ENCODE peak calls at places on chromosomes 16 and 17, in ten cellular contexts. J is transverse colon, E is upper lobe of left lung, Y is GM12878, V is ovary, N is tibial nerve, C is A549, G is stomach, K is SK-N-SH, U is sigmoid colon. L is an unnamed sample.

GRCh38 chr16:66495440-66495839 is 54.5 kb downstream of the TK2 start:
- DNase-seq in J (no peak), G (no peak), E (no peak), V (no peak), Y (no peak), C (no peak), U (peak; percentile 41), N (no peak), K (no peak), L (no peak)

GRCh38 chr16:57381791-57382534 is 9.7 kb downstream of the CX3CL1 start:
- DNase-seq in C (no peak), G (no peak), U (no peak), J (no peak), Y (no peak), V (no peak), E (peak; percentile 68), N (no peak), K (peak; percentile 8), L (no peak)

GRCh38 chr17:21289902-21290571 is 5.5 kb downstream of the MAP2K3 start:
- DNase-seq in V (peak; percentile 24), J (no peak), G (no peak), C (no peak), U (peak; percentile 90), Y (no peak), E (no peak), K (peak; percentile 46), N (no peak), L (no peak)

GRCh38 chr17:35801583-35802224 is 6.3 kb upstream of the MMP28 start:
- DNase-seq in E (no peak), K (peak; percentile 83), U (peak; percentile 98), C (no peak), G (peak; percentile 72), Y (no peak), N (peak; percentile 61), J (peak; percentile 81), V (peak; percentile 41), L (no peak)

GRCh38 chr16:86874141-86874540 is 295.8 kb downstream of the FOXL1 start:
- DNase-seq in V (no peak), N (no peak), U (no peak), J (no peak), E (no peak), G (no peak), Y (no peak), K (peak; percentile 62), C (no peak), L (no peak)

GRCh38 chr16:59886021-59886420 is 1151.9 kb upstream of the GOT2 start:
- DNase-seq in C (peak; percentile 61), U (peak; percentile 73), G (no peak), V (no peak), N (peak; percentile 78), K (no peak), J (no peak), Y (no peak), E (no peak), L (no peak)

GRCh38 chr17:5861849-5862248 is 208.3 kb upstream of the WSCD1 start:
- DNase-seq in J (no peak), K (no peak), G (no peak), Y (no peak), E (no peak), U (no peak), V (no peak), N (no peak), C (no peak), L (no peak)

GRCh38 chr16:82033006-82033405 is 2.0 kb upstream of the HSD17B2 start:
- DNase-seq in Y (no peak), C (no peak), K (no peak), J (peak; percentile 38), E (no peak), N (no peak), U (no peak), G (peak; percentile 84), V (no peak), L (no peak)

GRCh38 chr17:28926786-28927185 is 23.9 kb upstream of the DHRS13 start:
- DNase-seq in V (no peak), U (no peak), J (no peak), Y (no peak), N (no peak), E (no peak), G (no peak), K (no peak), C (no peak), L (no peak)

GRCh38 chr16:2056681-2057407 is 9.1 kb downstream of the TSC2 start:
- DNase-seq in Y (no peak), V (no peak), C (peak; percentile 56), E (peak; percentile 68), G (no peak), K (no peak), N (no peak), U (no peak), J (no peak), L (no peak)

GRCh38 chr17:81910840-81911276 is 341 bp downstream of the PCYT2 start:
- DNase-seq in C (no peak), E (no peak), V (no peak), J (peak; percentile 36), N (no peak), U (peak; percentile 66), Y (no peak), G (peak; percentile 30), K (no peak), L (no peak)

GRCh38 chr17:39461911-39462641 is 790 bp downstream of the CDK12 start:
- DNase-seq in V (no peak), U (no peak), G (peak; percentile 28), E (no peak), Y (peak; percentile 32), K (peak; percentile 84), N (peak; percentile 22), J (no peak), C (no peak), L (no peak)

GRCh38 chr16:12238598-12238997 is 262.1 kb downstream of the SNX29 start:
- DNase-seq in Y (no peak), N (no peak), C (no peak), E (no peak), K (no peak), G (no peak), V (no peak), U (no peak), J (no peak), L (no peak)

GRCh38 chr16:89658221-89658879 is 714 bp downstream of the SPATA33 start:
- DNase-seq in K (peak; percentile 71), G (peak; percentile 28), E (peak; percentile 83), U (no peak), Y (no peak), C (no peak), J (no peak), V (no peak), N (no peak), L (no peak)

GRCh38 chr17:19750835-19751234 is 2.7 kb upstream of the ALDH3A1 start:
- DNase-seq in E (no peak), N (no peak), K (no peak), J (no peak), Y (no peak), U (no peak), C (peak; percentile 55), V (no peak), G (no peak), L (no peak)

DNA sequence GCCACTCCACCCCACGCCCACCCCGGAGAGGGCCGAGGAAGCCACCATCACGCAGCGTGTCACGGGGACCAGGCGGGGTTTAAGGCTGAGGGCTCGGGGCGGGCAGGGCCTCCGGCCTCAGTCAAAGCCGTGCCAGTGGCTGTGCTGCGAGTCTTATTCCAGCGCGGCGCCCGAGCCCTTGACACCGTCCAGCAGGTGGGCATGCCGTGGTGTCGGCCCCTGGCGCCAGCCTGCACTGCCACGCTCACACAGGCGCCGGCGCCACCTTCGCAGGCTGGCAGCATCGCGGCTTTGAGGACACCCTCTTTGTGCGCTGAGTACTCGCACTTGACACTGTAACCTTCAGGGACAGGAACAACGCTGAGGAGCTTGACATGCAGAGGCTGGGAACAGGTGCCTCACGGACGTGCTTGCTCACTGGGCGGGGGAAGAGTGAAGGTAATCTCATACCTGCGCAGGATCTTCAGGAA is 34.0 kb upstream of the ZNF629 start:
- DNase-seq in G (no peak), N (no peak), K (no peak), C (no peak), J (peak; percentile 25), E (peak; percentile 73), Y (no peak), U (no peak), V (no peak), L (no peak)
- TF ChIP-seq EP300 in G (no peak), N (no peak), K (no peak), C (no peak), J (no peak), E (no peak), Y (no peak), U (no peak), V (no peak), L (no peak)

GRCh38 chr17:63675607-63676539 is 24.1 kb downstream of the LIMD2 start:
- DNase-seq in N (peak; percentile 79), K (peak; percentile 85), J (peak; percentile 86), G (peak; percentile 93), U (peak; percentile 84), V (peak; percentile 73), E (no peak), Y (no peak), C (peak; percentile 40), L (no peak)
- TF ChIP-seq EP300 in N (peak; percentile 80), K (peak; percentile 52), J (no peak), G (no peak), U (no peak), V (no peak), E (no peak), Y (no peak), C (no peak), L (no peak)

DNA sequence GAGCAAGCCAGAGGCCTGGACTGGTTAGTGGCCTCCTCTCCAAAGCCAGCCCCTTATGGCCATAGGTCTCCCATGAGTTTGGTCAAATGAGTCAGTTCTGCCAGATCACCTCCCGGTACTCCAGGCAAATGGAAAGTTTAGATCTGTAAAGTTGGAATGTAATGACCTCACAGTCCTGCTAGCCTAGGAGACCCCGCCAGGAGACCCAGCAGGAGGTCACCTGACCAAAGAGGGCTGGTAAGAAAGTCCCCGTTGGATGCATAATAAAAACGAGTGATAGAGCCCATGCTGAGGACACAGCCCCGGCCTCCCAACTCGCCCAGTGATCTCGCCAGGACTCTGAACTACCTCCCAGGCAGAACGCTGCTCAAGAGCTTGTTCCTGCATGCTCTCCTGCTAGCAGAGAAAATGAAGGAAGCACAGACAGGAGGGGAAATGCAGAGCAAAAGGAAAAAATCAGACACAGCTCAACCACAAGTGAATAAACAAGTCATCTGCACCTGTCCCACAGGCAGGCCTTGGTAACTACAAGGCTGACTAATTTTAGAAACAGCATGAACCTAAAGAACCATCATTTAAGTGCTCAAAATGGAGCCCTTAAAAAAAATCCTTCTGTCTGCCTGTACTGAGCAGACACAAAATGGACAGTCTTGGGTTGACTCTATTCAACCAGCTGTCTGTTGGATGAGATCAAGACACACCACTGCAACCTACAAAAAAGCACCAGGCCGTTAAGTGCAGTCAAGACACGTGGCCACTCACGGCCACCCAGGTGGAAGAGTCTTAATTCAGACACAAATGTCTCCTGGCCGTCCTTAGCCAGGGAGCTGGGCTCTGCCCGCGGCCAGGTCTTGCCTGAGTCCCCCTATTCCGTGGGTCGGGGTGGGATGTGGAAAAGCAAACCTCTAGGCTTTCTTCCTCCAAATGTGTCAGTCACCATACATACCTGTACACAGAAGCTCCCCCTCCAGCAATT is 9.2 kb downstream of the CDIP1 start:
- DNase-seq in E (no peak), Y (peak; percentile 23), V (no peak), K (no peak), N (no peak), J (no peak), U (no peak), C (no peak), G (no peak), L (no peak)
- TF ChIP-seq EP300 in E (no peak), Y (no peak), V (no peak), K (no peak), N (no peak), J (no peak), U (no peak), C (no peak), G (no peak), L (no peak)

GRCh38 chr17:67521773-67522069 is 144.6 kb downstream of the PITPNC1 start:
- DNase-seq in V (no peak), J (no peak), U (no peak), G (no peak), E (no peak), C (no peak), Y (no peak), K (no peak), N (no peak), L (no peak)
- TF ChIP-seq EP300 in V (no peak), J (no peak), U (no peak), G (no peak), E (no peak), C (no peak), Y (no peak), K (no peak), N (no peak), L (no peak)